ENCODE peak calls at places on chromosomes 2 and 18, in six cellular contexts. X is pancreas, M is lower lobe of right lung, L is gastrocnemius medialis, U is WERI-Rb-1, C is esophagus squamous epithelium. T is an unnamed sample. For H3K27me3, the result is how much of the 10 kb centered on the place peaks cover.

GRCh38 chr18:77129150-77129551 is 3.4 kb downstream of the MBP start:
- DNase-seq in U (no peak), L (peak), X (no peak), C (no peak), M (no peak), T (peak)

GRCh38 chr2:169664978-169665930 is 29.0 kb downstream of the CFAP210 start:
- DNase-seq in C (no peak), L (no peak), M (no peak), U (no peak), X (no peak), T (no peak)

GRCh38 chr2:211534655-211535054 is 978.3 kb downstream of the CPS1 start:
- DNase-seq in X (no peak), L (no peak), M (no peak), C (no peak), U (peak), T (no peak)

GRCh38 chr2:16257001-16257724 is 316.8 kb downstream of the MYCN start:
- DNase-seq in C (no peak), L (no peak), U (no peak), X (no peak), M (no peak), T (no peak)

GRCh38 chr18:53698907-53699306 is 525.6 kb downstream of the MBD2 start:
- DNase-seq in L (no peak), U (peak), C (no peak), X (no peak), M (peak), T (peak)

GRCh38 chr2:37566517-37566961 is 104.9 kb downstream of the CDC42EP3 start:
- DNase-seq in L (peak), U (no peak), M (no peak), X (no peak), C (no peak), T (no peak)

GRCh38 chr2:214482716-214483115 is 71.9 kb downstream of the VWC2L start:
- DNase-seq in M (no peak), U (no peak), X (no peak), C (no peak), L (no peak), T (no peak)

GRCh38 chr2:235043762-235044500 is 92.1 kb downstream of the SH3BP4 start:
- DNase-seq in M (peak), X (peak), C (no peak), L (peak), U (no peak), T (no peak)

GRCh38 chr2:53473236-53473635 is 294.4 kb upstream of the CHAC2 start:
- DNase-seq in U (peak), C (no peak), L (no peak), M (no peak), X (peak), T (no peak)

GRCh38 chr2:47699533-47700215 is 83.3 kb upstream of the MSH6 start:
- DNase-seq in X (no peak), U (no peak), L (no peak), M (no peak), C (no peak), T (no peak)

GRCh38 chr2:136112317-136112891 is 5.5 kb downstream of the CXCR4 start:
- DNase-seq in M (no peak), U (no peak), L (no peak), X (no peak), C (no peak), T (no peak)

GRCh38 chr2:240387669-240388358 is 47.6 kb upstream of the GPC1 start:
- DNase-seq in C (no peak), U (no peak), L (peak), M (peak), X (no peak), T (peak)

GRCh38 chr2:182047544-182047943 is 61.9 kb downstream of the PPP1R1C start:
- DNase-seq in X (no peak), M (no peak), C (no peak), L (no peak), U (no peak), T (no peak)

GRCh38 chr2:162075689-162076132 is 1.7 kb upstream of the DPP4 start:
- DNase-seq in L (peak), U (no peak), M (no peak), C (no peak), X (no peak), T (no peak)

GRCh38 chr2:165587335-165587938 is 117.9 kb downstream of the CSRNP3 start:
- DNase-seq in C (no peak), M (no peak), U (no peak), X (no peak), L (no peak), T (no peak)

GRCh38 chr2:224520064-224520463 is 65.1 kb downstream of the CUL3 start:
- DNase-seq in M (no peak), L (no peak), C (no peak), X (no peak), U (no peak), T (no peak)

GRCh38 chr2:235305678-235306077 is 188.2 kb upstream of the AGAP1 start:
- DNase-seq in U (no peak), X (no peak), C (no peak), M (no peak), L (no peak), T (no peak)

GRCh38 chr2:18124126-18124835 is 245.8 kb downstream of the KCNS3 start:
- DNase-seq in U (no peak), C (no peak), M (no peak), L (no peak), X (no peak), T (no peak)
- H3K27me3 ChIP-seq in U (under half), C (under half), M (under half), L (under half), X (under half), T (under half)

GRCh38 chr2:29921560-29921915 is at the start of gene ALK:
- DNase-seq in L (peak), U (peak), X (peak), M (peak), C (peak), T (peak)
- H3K4me3 ChIP-seq in L (peak), U (peak), X (peak), M (peak), C (peak), T (peak)

GRCh38 chr2:109545828-109546713 is 67.7 kb downstream of the SEPTIN10 start:
- DNase-seq in U (peak), X (peak), C (no peak), M (peak), L (peak), T (no peak)
- TF ChIP-seq CTCF in U (peak), X (peak), C (peak), M (peak), L (peak), T (peak)

DNA sequence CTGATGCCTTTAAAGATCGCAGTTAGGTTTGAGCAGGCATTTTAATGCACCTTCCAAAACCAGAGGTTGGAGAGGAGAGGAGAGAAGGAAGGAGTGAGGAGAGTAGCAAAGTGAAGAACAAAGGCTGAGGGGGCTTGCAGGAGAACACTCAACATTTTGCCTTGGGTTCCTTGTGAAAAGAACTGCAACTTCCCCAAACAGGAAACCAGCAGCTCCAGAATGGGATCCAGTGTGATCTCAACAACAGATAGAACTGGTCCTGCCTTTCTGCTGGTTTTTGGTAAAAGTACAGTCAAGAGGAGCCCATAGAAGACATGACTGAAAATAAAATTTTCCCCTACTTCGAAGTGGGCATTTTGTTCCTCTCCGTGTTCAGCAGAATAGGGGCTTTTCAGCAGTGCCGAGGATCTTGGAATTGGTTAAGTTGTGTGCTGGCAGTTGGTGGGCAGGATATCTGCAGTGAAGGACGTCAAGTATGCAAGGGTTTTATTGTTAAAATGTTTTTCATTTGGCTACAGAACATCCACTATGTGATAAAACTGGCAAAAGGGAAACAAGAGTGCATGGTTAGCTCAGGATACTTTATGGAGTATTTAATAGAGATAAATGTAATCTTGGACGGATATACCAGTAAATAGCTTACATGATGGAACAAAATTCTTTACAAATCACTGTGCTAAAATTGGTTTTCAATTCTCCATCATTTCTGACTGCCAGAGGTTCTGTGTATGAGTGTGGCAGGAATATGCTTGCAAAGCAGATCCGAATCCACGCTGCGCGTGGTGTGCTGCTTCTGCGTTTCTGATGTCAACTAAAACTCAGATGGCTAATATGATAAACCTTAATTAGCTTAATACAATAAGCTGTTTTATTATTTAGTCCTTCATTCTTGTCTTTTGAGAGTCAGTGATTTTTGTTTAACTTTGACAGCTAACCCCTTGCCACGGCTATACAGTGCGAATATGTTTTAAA is 1.9 kb downstream of the ZNF532 start:
- DNase-seq in L (no peak), X (no peak), M (no peak), C (no peak), U (no peak), T (no peak)
- H3K27me3 ChIP-seq in L (under half), X (under half), M (under half), C (under half), U (under half), T (under half)

GRCh38 chr2:230416061-230416721 is at the start of gene SP100:
- DNase-seq in U (no peak), M (peak), X (peak), C (peak), L (peak), T (peak)

GRCh38 chr2:230422149-230422548 is 6.1 kb downstream of the SP100 start:
- DNase-seq in L (no peak), U (no peak), X (no peak), C (no peak), M (no peak), T (no peak)

GRCh38 chr2:230414302-230414701 is 1.7 kb upstream of the SP100 start:
- DNase-seq in L (no peak), C (no peak), M (no peak), U (no peak), X (no peak), T (no peak)

GRCh38 chr2:230417436-230417835 is 1.4 kb downstream of the SP100 start:
- DNase-seq in U (no peak), C (no peak), M (no peak), X (no peak), L (no peak), T (no peak)

DNA sequence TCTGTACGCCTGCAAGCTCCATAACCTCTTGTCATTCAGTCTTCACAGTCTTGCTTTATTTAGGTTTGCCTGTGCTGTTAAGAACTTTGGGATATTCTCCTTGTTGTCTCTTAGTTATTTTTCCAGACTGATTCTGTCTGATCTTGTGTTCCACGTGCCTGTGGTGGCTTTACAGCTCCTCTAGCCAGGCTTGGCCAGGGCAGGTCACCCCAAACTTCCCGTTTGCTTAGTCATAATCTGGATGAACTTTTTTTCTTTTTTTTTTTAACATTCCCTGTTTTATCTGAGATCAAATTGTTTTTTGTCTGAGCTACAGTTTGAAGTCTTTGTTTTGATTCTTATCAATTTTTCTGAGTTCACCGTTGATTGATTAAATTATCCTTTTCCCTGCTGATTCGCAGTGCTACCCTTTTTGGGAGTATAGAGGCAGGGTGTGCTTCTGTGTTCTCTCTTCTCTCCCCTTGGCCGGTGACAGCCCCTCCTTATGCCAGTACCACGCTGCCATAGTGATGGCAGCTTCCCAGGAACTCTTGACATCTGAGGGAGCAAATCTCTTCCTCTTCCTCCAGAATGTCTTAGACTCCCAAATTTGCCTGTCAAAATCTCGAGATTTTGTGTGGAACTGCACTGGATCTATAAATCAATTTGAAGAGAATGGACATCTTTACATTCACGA is 2.5 kb downstream of the SP100 start:
- DNase-seq in U (no peak), L (no peak), X (no peak), M (no peak), C (no peak), T (no peak)
- H3K4me3 ChIP-seq in U (no peak), L (peak), X (peak), M (peak), C (no peak), T (no peak)

GRCh38 chr2:239292531-239292930 is 108.3 kb downstream of the HDAC4 start:
- DNase-seq in C (no peak), U (no peak), L (peak), X (no peak), M (no peak), T (no peak)

GRCh38 chr2:239288951-239289481 is 111.8 kb downstream of the HDAC4 start:
- DNase-seq in L (peak), U (no peak), C (no peak), X (no peak), M (peak), T (no peak)

GRCh38 chr2:239291505-239292350 is 109.1 kb downstream of the HDAC4 start:
- DNase-seq in C (no peak), X (no peak), U (no peak), L (peak), M (peak), T (no peak)

GRCh38 chr2:239289545-239289944 is 111.3 kb downstream of the HDAC4 start:
- DNase-seq in X (no peak), L (peak), M (peak), U (no peak), C (no peak), T (no peak)

DNA sequence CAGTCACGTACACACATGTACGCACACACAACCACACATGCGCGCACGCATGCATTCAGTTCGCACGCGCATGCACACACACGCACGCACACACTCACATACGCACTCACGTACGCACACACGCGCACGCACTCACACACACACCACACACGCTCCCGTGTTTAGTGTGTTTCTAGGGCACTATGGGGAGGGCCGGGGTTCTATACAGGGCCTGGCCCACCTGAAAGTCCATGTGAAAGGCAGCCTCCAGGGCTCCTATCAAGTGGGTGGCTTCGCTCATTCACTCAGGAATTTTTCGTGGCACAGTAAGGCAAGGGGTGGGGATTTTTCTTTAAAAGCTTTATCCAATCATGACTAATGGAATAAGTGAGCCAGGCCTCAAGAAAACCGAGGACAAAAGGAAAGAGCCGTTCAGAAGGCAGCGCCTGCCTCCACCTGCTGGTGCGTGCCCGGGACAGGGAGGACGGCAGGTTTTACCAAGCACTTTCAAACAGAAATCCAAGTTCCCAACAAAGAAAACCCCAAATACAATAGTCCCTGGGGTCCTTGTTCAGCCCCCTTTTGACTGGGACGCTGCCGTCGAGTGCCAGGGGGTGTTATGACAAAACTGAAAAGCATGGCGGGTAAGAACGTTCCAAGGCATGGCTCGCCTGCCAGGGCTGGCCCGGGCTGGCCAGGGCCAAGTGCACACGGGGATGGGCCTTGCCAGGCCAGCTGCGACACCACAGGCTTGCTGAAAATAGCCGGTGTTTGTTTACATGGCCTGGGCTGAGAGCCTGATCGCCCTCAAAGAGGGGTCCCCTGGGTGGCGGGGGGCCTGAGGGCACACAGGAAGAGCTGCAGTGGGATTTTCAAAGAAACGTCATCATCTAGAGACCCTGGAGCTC is 110.0 kb downstream of the HDAC4 start:
- DNase-seq in U (no peak), L (peak), C (no peak), X (no peak), M (peak), T (no peak)
- TF ChIP-seq CTCF in U (no peak), L (no peak), C (peak), X (no peak), M (no peak), T (peak)

GRCh38 chr2:170717991-170718589 is 3.0 kb downstream of the SP5 start:
- DNase-seq in C (no peak), U (no peak), M (no peak), L (no peak), X (no peak), T (no peak)

GRCh38 chr2:170721678-170722077 is 6.5 kb downstream of the SP5 start:
- DNase-seq in U (no peak), C (no peak), X (no peak), M (no peak), L (no peak), T (no peak)

GRCh38 chr2:170717599-170717963 is 2.4 kb downstream of the SP5 start:
- DNase-seq in L (no peak), U (no peak), M (no peak), X (no peak), C (no peak), T (no peak)

GRCh38 chr2:170716851-170717598 is 1.9 kb downstream of the SP5 start:
- DNase-seq in C (no peak), M (peak), U (no peak), L (no peak), X (peak), T (no peak)

DNA sequence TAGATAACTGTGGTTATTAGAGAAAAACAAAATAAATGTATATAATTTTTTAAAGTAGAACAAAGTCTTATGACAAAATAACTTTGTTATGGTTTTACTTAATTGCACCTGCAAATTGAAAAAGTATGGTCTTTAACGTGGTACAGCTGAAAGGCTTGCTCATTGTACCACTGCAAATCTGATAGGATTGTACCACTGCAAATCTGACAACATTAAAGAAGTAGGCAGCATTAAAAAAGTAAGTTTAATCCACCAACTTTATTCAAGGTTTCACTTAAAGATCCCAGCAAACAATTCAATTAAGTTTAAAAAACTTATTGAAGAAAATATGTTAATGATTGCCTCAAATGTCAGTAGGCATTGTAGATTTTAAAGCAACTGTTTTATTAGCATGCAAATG is 4.7 kb downstream of the SP5 start:
- DNase-seq in M (no peak), L (no peak), U (no peak), X (no peak), C (no peak), T (no peak)
- H3K27me3 ChIP-seq in M (under half), L (under half), U (under half), X (under half), C (under half), T (under half)

DNA sequence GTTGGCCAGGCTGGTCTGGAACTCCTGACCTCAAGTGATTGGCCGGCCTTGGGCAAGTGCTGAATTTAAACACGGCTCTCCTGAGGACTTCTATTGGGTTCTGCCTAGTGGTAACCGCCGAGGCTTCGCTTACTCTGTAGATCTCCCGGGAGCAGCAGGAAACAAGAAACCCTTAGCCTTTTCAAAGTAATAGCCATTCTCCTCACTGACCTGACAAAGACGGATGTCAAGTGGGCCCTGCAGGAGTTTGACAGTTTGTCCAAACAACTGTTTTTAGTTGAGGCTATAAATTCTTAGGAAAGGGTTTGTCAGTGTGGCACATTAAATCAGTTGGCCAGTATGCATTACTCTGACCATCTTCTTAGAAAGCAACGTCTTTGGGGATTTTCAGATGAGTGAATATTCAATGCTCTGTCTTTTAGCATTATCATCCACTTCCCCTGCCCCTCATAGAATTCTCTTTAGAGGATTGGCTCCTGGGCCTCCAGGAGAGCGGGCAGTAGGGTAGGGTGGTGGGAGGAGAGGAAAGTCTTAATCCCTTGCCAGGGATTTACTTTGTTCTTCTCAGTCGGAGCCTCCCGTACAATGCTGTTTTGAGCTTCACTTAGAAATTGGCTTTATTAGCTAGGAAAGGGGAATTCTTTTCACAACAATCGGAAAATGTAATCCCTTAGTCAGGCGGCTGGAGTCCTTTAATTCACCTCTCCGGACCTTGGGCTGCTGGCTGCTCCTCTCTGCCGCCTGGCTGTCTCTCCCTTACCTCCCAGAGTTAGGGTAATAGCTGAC is 13.3 kb upstream of the C18orf32 start:
- DNase-seq in C (no peak), L (no peak), M (peak), U (peak), X (no peak), T (no peak)
- H3K4me3 ChIP-seq in C (no peak), L (no peak), M (no peak), U (peak), X (no peak), T (no peak)

DNA sequence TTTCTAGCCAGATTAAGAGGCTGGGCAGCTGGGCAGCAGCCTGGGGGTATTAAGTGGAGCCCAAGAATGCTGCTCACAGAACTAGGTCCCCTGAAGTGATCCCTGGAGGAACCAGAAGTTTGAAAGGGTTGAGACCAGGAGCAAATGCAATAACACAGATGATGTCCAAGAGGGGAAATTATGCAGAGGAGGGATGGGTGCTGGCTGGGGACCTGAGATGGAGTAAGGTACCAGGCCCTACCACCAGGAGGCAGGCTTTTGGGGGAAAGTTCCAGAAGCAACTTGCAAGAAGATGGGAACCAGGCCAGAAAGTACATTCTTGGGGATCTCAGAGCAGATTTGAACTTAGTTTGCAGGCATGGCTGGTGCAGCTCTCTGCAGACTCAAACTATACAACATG is 175.1 kb downstream of the NCK2 start:
- DNase-seq in C (no peak), U (peak), L (no peak), M (no peak), X (no peak), T (peak)
- TF ChIP-seq CTCF in C (no peak), U (peak), L (peak), M (peak), X (peak), T (peak)